ENCODE peak calls at places on chromosomes 16 and 17, in six cellular contexts. E, D, T, A, S and H are unnamed samples. For H3K4me1 and H3K36me3, the result is how much of the 10 kb centered on the place peaks cover.

GRCh38 chr17:37368577-37368976 is 7.2 kb upstream of the C17orf78 start:
- DNase-seq in D (no peak), A (no peak), T (no peak), E (no peak), S (no peak), H (no peak)

GRCh38 chr17:72056155-72056554 is 64.7 kb upstream of the SOX9 start:
- DNase-seq in D (no peak), A (no peak), T (no peak), S (no peak), E (no peak), H (no peak)

GRCh38 chr16:80827007-80827406 is 22.6 kb upstream of the CDYL2 start:
- DNase-seq in D (no peak), E (no peak), A (no peak), T (no peak), S (no peak), H (no peak)

GRCh38 chr16:50474138-50474537 is 74.1 kb upstream of the NKD1 start:
- DNase-seq in E (no peak), D (no peak), A (no peak), S (no peak), T (no peak), H (no peak)

GRCh38 chr16:83851473-83851872 is 43.7 kb downstream of the HSBP1 start:
- DNase-seq in T (no peak), E (no peak), S (no peak), D (no peak), A (no peak), H (no peak)

GRCh38 chr17:78257810-78258322 is 26.4 kb downstream of the TMEM235 start:
- DNase-seq in E (no peak), T (no peak), A (peak), D (no peak), S (no peak), H (peak)

GRCh38 chr16:4505356-4506153 is 29.4 kb downstream of the HMOX2 start:
- DNase-seq in E (no peak), D (no peak), S (no peak), T (no peak), A (peak), H (peak)

GRCh38 chr16:49776085-49776501 is 79.8 kb downstream of the ZNF423 start:
- DNase-seq in A (no peak), S (peak), E (no peak), T (no peak), D (no peak), H (no peak)

GRCh38 chr16:50207652-50208051 is 54.5 kb downstream of the TENT4B start:
- DNase-seq in A (no peak), T (no peak), D (no peak), E (no peak), S (no peak), H (no peak)

GRCh38 chr16:2869502-2870064 is 11.6 kb upstream of the PRSS22 start:
- DNase-seq in A (no peak), E (no peak), T (no peak), D (no peak), S (no peak), H (no peak)

GRCh38 chr17:76054112-76054476 is 18.2 kb downstream of the SRP68 start:
- DNase-seq in D (no peak), A (no peak), T (peak), S (no peak), E (no peak), H (peak)

GRCh38 chr16:785563-786535 is 2.3 kb downstream of the RPUSD1 start:
- DNase-seq in A (peak), S (peak), T (no peak), D (peak), E (peak), H (peak)

GRCh38 chr17:2926019-2926650 is 129.9 kb downstream of the RAP1GAP2 start:
- DNase-seq in A (no peak), D (peak), S (no peak), T (peak), E (no peak), H (peak)

GRCh38 chr17:78113804-78114785 is 14.5 kb downstream of the TMC6 start:
- DNase-seq in A (no peak), S (no peak), D (no peak), E (no peak), T (no peak), H (no peak)

GRCh38 chr17:75088902-75089417 is 1.2 kb downstream of the SLC16A5 start:
- DNase-seq in D (peak), T (no peak), S (no peak), A (no peak), E (no peak), H (peak)

GRCh38 chr17:38465420-38466345 is 37.4 kb downstream of the ARHGAP23 start:
- DNase-seq in S (peak), T (no peak), A (no peak), D (no peak), E (peak), H (no peak)

GRCh38 chr16:11250091-11250785 is 5.8 kb downstream of the SOCS1 start:
- DNase-seq in E (no peak), D (no peak), T (no peak), A (no peak), S (no peak), H (no peak)

GRCh38 chr16:74372953-74373846 is 2.9 kb upstream of the NPIPB15 start:
- DNase-seq in A (no peak), S (no peak), T (no peak), E (no peak), D (no peak), H (no peak)

GRCh38 chr17:38663125-38663751 is 11.5 kb downstream of the EPOP start:
- DNase-seq in S (peak), D (peak), T (no peak), E (no peak), A (peak), H (peak)

GRCh38 chr16:25633549-25633948 is 58.2 kb upstream of the HS3ST4 start:
- DNase-seq in S (no peak), A (no peak), E (no peak), T (no peak), D (no peak), H (no peak)

GRCh38 chr16:2783581-2784375 is 3.6 kb downstream of the PRSS33 start:
- DNase-seq in A (no peak), S (no peak), D (no peak), T (no peak), E (peak), H (no peak)

GRCh38 chr17:42522263-42522790 is 13.7 kb upstream of the NAGLU start:
- DNase-seq in D (no peak), E (no peak), S (no peak), T (no peak), A (no peak), H (no peak)
- H3K4me1 ChIP-seq in D (half or more), E (half or more), S (half or more), T (half or more), A (under half), H (half or more)

GRCh38 chr17:81834831-81835267 is at the start of gene PPP1R27:
- DNase-seq in S (peak), D (no peak), E (no peak), T (no peak), A (no peak), H (no peak)
- H3K4me3 ChIP-seq in S (peak), D (peak), E (peak), T (peak), A (peak), H (peak)

DNA sequence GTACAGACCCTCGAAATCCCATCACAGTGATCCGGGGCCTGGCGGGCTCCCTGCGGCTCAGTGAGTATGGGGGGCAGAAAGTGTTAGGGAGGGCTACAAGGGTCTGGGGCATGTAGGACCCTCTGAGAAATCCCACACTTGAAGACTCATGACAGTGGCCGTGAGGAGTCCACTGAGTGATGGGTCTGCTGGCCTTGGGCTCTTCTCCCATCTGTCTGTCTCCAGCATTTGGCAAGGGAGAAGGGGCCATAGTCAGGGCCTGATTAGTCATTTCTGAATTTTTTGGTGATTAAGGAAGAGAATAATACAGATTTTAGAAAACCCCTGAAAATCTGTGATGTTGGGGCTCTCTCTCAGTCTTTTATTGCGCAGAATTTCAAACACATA is 4.8 kb upstream of the TMEM88 start:
- DNase-seq in E (no peak), S (no peak), A (no peak), T (no peak), D (no peak), H (no peak)
- H3K36me3 ChIP-seq in E (under half), S (half or more), A (under half), T (under half), D (under half), H (half or more)

DNA sequence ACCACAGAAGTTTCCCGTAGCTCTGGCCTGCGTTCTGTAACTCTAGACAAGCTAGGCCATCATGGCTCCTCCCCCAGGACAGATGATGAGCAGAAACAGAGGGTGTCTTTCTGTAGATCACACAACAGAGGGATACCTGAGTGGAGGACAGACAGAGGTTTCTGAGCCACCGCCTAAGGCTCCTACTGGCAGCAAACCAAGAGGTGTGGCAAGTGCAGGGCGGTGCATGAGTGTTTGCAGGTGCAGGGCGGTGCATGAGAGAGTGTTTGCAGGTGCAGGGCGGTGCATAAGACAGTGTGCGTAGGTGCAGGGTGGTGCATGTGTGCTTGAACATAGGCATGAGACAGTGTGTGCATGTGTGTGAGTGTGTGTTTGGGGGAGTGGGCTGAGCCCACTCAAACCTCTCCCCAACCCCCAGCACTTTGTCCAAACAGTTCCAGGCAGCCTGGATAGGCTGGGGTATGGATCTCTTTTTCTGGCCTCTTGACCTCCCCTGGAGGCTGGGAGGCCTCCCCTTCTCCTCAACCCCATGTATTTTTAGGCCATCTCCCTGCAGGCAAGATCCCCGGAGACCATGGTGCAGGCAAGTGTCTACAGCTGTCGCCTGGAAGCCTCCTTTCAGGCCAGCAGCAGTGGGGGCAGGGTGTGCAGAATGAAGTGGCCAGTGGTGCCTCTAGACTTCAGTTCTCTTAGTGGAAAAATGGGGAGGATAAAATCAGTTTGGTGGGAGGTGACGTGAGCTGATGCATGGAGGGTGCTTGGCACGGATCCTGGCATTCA is 53.4 kb upstream of the CBX4 start:
- DNase-seq in S (peak), T (no peak), D (peak), A (no peak), E (no peak), H (peak)
- H3K4me1 ChIP-seq in S (under half), T (under half), D (under half), A (under half), E (under half), H (under half)

DNA sequence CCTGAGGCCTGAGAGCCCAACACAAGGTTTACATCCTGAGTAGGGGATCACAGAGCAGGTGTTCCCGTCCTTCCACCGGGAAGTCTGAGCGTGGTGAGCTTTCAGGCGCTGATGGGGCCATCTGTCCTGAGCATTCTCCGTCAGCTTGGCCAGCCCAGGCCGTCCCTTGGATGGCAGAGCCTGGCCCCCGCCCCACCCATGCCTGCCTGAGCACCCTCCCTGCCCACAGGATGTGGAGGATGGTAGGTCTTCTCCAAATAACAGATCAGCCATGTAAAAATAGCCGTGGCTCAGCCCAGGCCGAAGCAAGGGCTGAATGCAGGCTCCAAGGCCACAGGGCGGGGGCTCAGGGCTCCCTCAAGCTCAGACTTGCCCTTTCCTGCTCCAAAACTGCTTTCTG is 20.2 kb downstream of the SPNS2 start:
- DNase-seq in S (no peak), T (no peak), A (no peak), E (no peak), D (no peak), H (no peak)
- H3K4me3 ChIP-seq in S (no peak), T (no peak), A (peak), E (no peak), D (no peak), H (no peak)

DNA sequence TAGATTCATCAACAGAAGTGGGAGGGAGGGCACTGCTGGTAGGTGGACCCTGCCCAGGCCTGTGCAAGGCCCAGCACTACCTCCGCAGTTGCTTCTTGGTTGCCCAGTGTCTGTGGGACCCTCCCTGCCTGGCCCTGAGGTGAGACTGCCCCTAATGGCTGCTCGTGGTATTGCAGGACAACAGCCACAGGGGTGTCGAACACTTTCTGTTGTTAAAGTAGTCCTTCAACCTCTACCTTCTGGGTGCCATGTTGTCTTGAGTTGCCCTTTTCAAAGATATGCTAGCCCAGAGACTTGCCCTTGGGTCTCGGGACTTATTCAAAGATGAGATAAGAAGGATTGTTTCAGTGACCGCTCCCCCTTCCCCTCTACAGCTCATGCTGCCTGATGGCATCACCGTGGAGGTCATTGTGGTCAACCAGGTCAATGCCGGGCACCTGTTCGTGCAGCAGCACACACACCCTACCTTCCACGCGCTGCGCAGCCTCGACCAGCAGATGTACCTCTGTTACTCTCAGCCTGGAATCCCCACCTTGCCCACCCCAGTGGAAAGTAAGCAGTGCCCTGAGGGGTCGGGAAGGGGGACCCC is 29.1 kb downstream of the AKAP1 start:
- DNase-seq in T (no peak), E (peak), S (peak), D (no peak), A (peak), H (peak)
- H3K36me3 ChIP-seq in T (under half), E (under half), S (half or more), D (under half), A (under half), H (half or more)

GRCh38 chr17:81325974-81326358 is 30.9 kb upstream of the SLC38A10 start:
- DNase-seq in T (no peak), D (no peak), S (no peak), A (no peak), E (no peak), H (no peak)
- H3K4me1 ChIP-seq in T (under half), D (under half), S (under half), A (under half), E (under half), H (half or more)